ENCODE peak calls at places on chromosomes 11 and 22, in seven cellular contexts. N is IMR-90, B is mesendoderm, C is trophoblast cell, F is H9, G is H1, T is mesenchymal stem cell. Q is an unnamed sample.

GRCh38 chr11:7020183-7020917 is at the start of the genes NLRP14 and ZNF214:
- DNase-seq in N (peak), B (peak), C (peak), F (peak), G (peak), T (peak), Q (peak)

GRCh38 chr11:68751331-68751856 is at the start of gene TESMIN:
- DNase-seq in N (peak), B (peak), C (peak), F (peak), G (peak), T (peak), Q (peak)

GRCh38 chr11:32088117-32088941 is 2.5 kb upstream of the RCN1 start:
- DNase-seq in N (peak), B (peak), C (peak), F (no peak), G (no peak), T (peak), Q (no peak)

GRCh38 chr11:17906436-17906835 is 106.4 kb downstream of the SERGEF start:
- DNase-seq in N (no peak), B (peak), C (no peak), F (peak), G (peak), T (no peak), Q (no peak)

GRCh38 chr11:122093731-122094130 is 22.3 kb downstream of the BLID start:
- DNase-seq in N (peak), B (no peak), C (no peak), F (no peak), G (no peak), T (peak), Q (no peak)

GRCh38 chr11:84103096-84103495 is 816.9 kb upstream of the CCDC90B start:
- DNase-seq in N (no peak), B (no peak), C (no peak), F (no peak), G (no peak), T (no peak), Q (peak)

GRCh38 chr11:65301491-65302329 is 13.0 kb upstream of the CDC42EP2 start:
- DNase-seq in N (peak), B (peak), C (peak), F (peak), G (no peak), T (peak), Q (no peak)

GRCh38 chr11:27460571-27460970 is 12.0 kb downstream of the LGR4 start:
- DNase-seq in N (no peak), B (no peak), C (no peak), F (no peak), G (no peak), T (peak), Q (no peak)

GRCh38 chr11:61539009-61539408 is 30.5 kb downstream of the LRRC10B start:
- DNase-seq in N (no peak), B (no peak), C (no peak), F (no peak), G (no peak), T (no peak), Q (no peak)

GRCh38 chr11:117978982-117979381 is 7.2 kb upstream of the IL10RA start:
- DNase-seq in N (no peak), B (peak), C (peak), F (no peak), G (no peak), T (no peak), Q (no peak)

GRCh38 chr22:19810381-19811141 is 44.1 kb downstream of the GNB1L start:
- DNase-seq in N (peak), B (peak), C (no peak), F (peak), G (no peak), T (peak), Q (no peak)

GRCh38 chr22:22130956-22131355 is 113.6 kb upstream of the VPREB1 start:
- DNase-seq in N (no peak), B (no peak), C (no peak), F (no peak), G (no peak), T (no peak), Q (no peak)

GRCh38 chr22:22342697-22343602 is 98.4 kb downstream of the VPREB1 start:
- DNase-seq in N (no peak), B (peak), C (peak), F (peak), G (peak), T (peak), Q (peak)

GRCh38 chr11:33988586-33989370 is 62.8 kb upstream of the CAPRIN1 start:
- DNase-seq in N (no peak), B (no peak), C (no peak), F (no peak), G (no peak), T (no peak), Q (no peak)

GRCh38 chr11:110374921-110375320 is 54.8 kb upstream of the FDX1 start:
- DNase-seq in N (no peak), B (no peak), C (no peak), F (no peak), G (no peak), T (no peak), Q (no peak)

GRCh38 chr22:44391026-44391425 is 78.3 kb upstream of the SHISAL1 start:
- DNase-seq in N (no peak), B (no peak), C (no peak), F (peak), G (no peak), T (no peak), Q (no peak)

GRCh38 chr11:68383976-68384501 is 71.6 kb downstream of the LRP5 start:
- DNase-seq in N (peak), B (peak), C (peak), F (peak), G (peak), T (peak), Q (peak)

GRCh38 chr11:20342347-20343279 is 20.9 kb upstream of the HTATIP2 start:
- DNase-seq in N (no peak), B (peak), C (no peak), F (peak), G (peak), T (no peak), Q (peak)

DNA sequence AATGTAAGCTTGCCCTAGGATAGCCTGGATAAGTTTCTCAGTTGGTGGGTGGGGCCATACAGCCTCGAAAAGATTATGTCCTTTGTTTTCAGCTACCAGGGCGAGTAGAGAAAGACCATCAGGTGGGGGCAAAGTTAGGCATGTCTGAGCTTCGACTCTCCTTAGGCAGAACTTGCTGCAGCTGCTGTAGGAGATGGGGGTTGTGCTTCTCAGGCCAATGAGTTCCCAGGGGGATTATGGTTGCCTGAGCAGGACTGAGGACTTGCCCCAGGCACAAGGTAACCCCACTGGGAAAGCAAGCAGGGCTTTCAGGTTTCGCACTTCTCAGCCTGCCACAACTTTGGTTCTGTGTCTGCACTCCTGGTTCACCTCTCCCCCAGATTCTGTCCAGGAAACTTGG is 173.4 kb upstream of the SESN3 start:
- DNase-seq in N (no peak), B (peak), C (no peak), F (peak), G (no peak), T (no peak), Q (no peak)
- H3K23ac ChIP-seq in N (no peak), B (no peak), C (peak), F (no peak), G (no peak), T (no peak), Q (no peak)

DNA sequence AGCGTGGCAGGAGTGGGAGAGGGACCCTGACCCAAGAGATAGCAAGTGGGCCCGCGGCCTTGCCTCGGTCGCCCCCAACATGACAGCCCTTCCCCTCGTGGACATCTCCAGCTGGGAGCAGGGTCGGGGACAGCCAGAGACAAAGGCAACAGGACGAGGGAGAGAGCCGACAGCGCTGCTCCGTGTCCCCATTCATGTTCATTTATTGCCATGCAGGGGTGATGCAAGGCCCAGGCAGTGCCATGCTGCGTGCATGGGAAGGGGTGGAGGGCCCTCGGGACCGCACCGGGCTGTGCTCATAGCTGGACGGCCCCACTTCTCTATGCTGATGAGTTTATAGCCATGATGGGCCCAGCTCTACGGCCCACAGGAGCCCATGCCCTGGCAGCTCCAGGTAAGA is 12.7 kb downstream of the MRPL23 start:
- DNase-seq in N (no peak), B (no peak), C (no peak), F (no peak), G (no peak), T (no peak), Q (no peak)
- H3K18ac ChIP-seq in N (no peak), B (no peak), C (no peak), F (no peak), G (no peak), T (no peak), Q (no peak)

GRCh38 chr22:42856865-42857704 is at the start of gene ARFGAP3:
- DNase-seq in N (peak), B (peak), C (peak), F (peak), G (peak), T (peak), Q (peak)
- H3K27ac ChIP-seq in N (peak), B (peak), C (peak), F (no peak), G (no peak), T (peak), Q (peak)

GRCh38 chr11:128432926-128433325 is 154.4 kb downstream of the ETS1 start:
- DNase-seq in N (no peak), B (no peak), C (no peak), F (no peak), G (no peak), T (no peak), Q (no peak)

GRCh38 chr11:128434411-128434810 is 152.9 kb downstream of the ETS1 start:
- DNase-seq in N (no peak), B (no peak), C (no peak), F (no peak), G (no peak), T (no peak), Q (no peak)

GRCh38 chr11:128428876-128429416 is 158.4 kb downstream of the ETS1 start:
- DNase-seq in N (peak), B (no peak), C (no peak), F (no peak), G (no peak), T (no peak), Q (no peak)

GRCh38 chr11:128437137-128437536 is 150.2 kb downstream of the ETS1 start:
- DNase-seq in N (peak), B (no peak), C (no peak), F (no peak), G (no peak), T (no peak), Q (no peak)

DNA sequence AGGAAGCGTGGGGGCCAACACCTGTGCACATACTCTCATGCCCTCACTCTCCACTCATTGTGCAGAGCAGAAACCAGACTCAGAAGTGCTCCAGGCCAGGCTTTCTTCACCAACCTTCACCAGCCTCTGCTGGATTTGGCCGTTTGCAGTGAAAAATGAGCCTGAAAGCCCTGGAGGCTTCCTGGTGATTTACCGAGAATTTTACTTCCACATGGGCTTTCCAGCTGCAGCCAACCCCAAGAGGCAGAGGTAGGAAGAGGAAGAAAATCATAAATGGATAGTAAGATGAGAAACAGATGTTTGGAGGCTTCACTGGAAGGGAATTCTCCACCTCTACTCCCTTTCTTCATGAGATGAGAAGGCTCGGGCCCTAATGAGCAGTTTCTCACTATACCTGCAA is 155.4 kb downstream of the ETS1 start:
- DNase-seq in N (no peak), B (no peak), C (no peak), F (no peak), G (no peak), T (no peak), Q (no peak)
- H3K23ac ChIP-seq in N (no peak), B (no peak), C (no peak), F (no peak), G (no peak), T (no peak), Q (no peak)

GRCh38 chr11:66465371-66466224 is 1.1 kb upstream of the PELI3 start:
- DNase-seq in N (no peak), B (no peak), C (no peak), F (no peak), G (no peak), T (no peak), Q (no peak)

GRCh38 chr11:66468691-66469090 is 2.0 kb downstream of the PELI3 start:
- DNase-seq in N (no peak), B (no peak), C (no peak), F (no peak), G (no peak), T (no peak), Q (no peak)

GRCh38 chr11:66467756-66468155 is 1.1 kb downstream of the PELI3 start:
- DNase-seq in N (no peak), B (peak), C (peak), F (peak), G (no peak), T (no peak), Q (peak)

GRCh38 chr11:66466225-66467033 is at the start of gene PELI3:
- DNase-seq in N (peak), B (peak), C (peak), F (peak), G (peak), T (peak), Q (peak)

GRCh38 chr11:66467034-66467659 is 442 bp downstream of the PELI3 start:
- DNase-seq in N (peak), B (peak), C (peak), F (no peak), G (no peak), T (peak), Q (peak)
- H3K18ac ChIP-seq in N (no peak), B (peak), C (peak), F (no peak), G (no peak), T (peak), Q (peak)

DNA sequence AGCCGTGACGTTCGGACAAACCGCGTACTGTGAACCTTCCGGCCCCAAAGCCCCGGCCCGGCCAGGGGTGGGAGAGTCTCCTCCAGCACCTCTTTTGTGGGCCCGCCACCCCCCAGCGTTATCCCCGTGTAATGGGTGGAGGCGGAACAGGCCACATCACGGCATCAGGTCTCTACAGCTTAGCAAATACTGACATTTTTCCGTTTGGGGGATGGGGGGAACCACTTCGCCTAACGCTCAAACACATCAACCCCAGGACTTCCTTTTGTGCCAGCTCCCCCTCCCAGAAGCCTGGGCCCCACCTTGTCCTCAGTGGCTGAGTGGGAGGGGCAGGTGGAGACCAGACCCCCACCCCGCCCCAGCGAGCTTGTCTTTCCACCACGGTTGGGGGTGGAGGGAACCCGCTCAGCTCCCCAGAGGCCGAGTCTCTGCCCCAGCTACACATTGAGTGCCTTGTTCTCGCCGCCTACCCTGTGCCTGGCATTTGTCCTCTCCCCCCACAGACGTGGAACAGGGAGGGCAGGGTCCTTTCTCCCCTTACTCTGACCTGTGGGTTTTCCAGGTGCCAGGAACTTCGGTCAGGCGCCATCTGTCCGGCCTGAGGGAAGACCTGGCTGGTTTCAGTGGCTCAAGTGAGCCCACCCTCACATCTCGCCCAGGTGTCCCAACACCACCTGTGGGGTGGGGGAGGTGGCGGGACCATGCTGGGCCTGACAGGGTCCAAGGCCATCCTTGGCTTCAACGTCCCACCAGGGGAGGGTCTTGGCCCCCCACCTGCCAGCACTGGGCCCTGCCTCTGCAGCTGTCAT is 29.6 kb downstream of the SBF1 start:
- DNase-seq in N (no peak), B (no peak), C (no peak), F (no peak), G (no peak), T (no peak), Q (no peak)
- H3K27ac ChIP-seq in N (no peak), B (no peak), C (no peak), F (no peak), G (no peak), T (no peak), Q (no peak)